ENCODE peak calls at places on chromosome 7, in eight cellular contexts. S, N, Q, D, T, R, Z and J are unnamed samples.
A peak's percentile ranks its signal among the peaks of the same experiment; 100 is the strongest.

GRCh38 chr7:130387628-130388403 is 7.5 kb downstream of the CPA1 start:
- DNase-seq in S (no peak), N (peak; percentile 99), Q (no peak), D (no peak), T (no peak), R (no peak), Z (no peak), J (no peak)

GRCh38 chr7:28093617-28094232 is 86.9 kb downstream of the JAZF1 start:
- DNase-seq in S (peak; percentile 57), N (no peak), Q (peak; percentile 85), D (no peak), T (peak; percentile 60), R (peak; percentile 28), Z (peak; percentile 93), J (peak; percentile 23)

GRCh38 chr7:51224811-51225581 is 91.6 kb downstream of the COBL start:
- DNase-seq in S (no peak), N (no peak), Q (peak; percentile 79), D (no peak), T (peak; percentile 23), R (peak; percentile 82), Z (no peak), J (no peak)

GRCh38 chr7:157299613-157300405 is 37.0 kb upstream of the DNAJB6 start:
- DNase-seq in S (no peak), N (no peak), Q (peak; percentile 94), D (no peak), T (no peak), R (no peak), Z (peak; percentile 87), J (no peak)

GRCh38 chr7:134954197-134955082 is 31.9 kb upstream of the AGBL3 start:
- DNase-seq in S (peak; percentile 51), N (no peak), Q (peak; percentile 46), D (no peak), T (no peak), R (peak; percentile 32), Z (no peak), J (no peak)

GRCh38 chr7:7858559-7858958 is 110.0 kb upstream of the GLCCI1 start:
- DNase-seq in S (peak; percentile 3), N (no peak), Q (no peak), D (no peak), T (no peak), R (no peak), Z (no peak), J (no peak)

GRCh38 chr7:22445140-22445722 is 54.8 kb downstream of the STEAP1B start:
- DNase-seq in S (peak; percentile 89), N (no peak), Q (peak; percentile 42), D (no peak), T (no peak), R (peak; percentile 83), Z (no peak), J (no peak)

GRCh38 chr7:74294191-74294998 is 5.2 kb downstream of the CLIP2 start:
- DNase-seq in S (no peak), N (no peak), Q (no peak), D (no peak), T (no peak), R (no peak), Z (no peak), J (no peak)

GRCh38 chr7:117630501-117630900 is 150.7 kb downstream of the CFTR start:
- DNase-seq in S (peak; percentile 51), N (no peak), Q (no peak), D (no peak), T (no peak), R (no peak), Z (no peak), J (no peak)

GRCh38 chr7:111168182-111168581 is 77.3 kb downstream of the LRRN3 start:
- DNase-seq in S (no peak), N (peak; percentile 17), Q (no peak), D (no peak), T (no peak), R (peak; percentile 86), Z (no peak), J (peak; percentile 48)

GRCh38 chr7:95330194-95331003 is 6.1 kb upstream of the PON1 start:
- DNase-seq in S (peak; percentile 41), N (no peak), Q (peak; percentile 47), D (no peak), T (no peak), R (no peak), Z (no peak), J (no peak)

GRCh38 chr7:1676550-1677071 is 6.5 kb downstream of the ELFN1 start:
- DNase-seq in S (no peak), N (no peak), Q (no peak), D (no peak), T (no peak), R (no peak), Z (no peak), J (no peak)

GRCh38 chr7:28272461-28272877 is 91.9 kb upstream of the JAZF1 start:
- DNase-seq in S (peak; percentile 9), N (peak; percentile 30), Q (peak; percentile 30), D (no peak), T (peak; percentile 43), R (peak; percentile 3), Z (peak; percentile 64), J (no peak)

GRCh38 chr7:13104128-13104527 is 416.7 kb downstream of the ARL4A start:
- DNase-seq in S (no peak), N (no peak), Q (no peak), D (no peak), T (no peak), R (no peak), Z (peak; percentile 34), J (no peak)

GRCh38 chr7:142516038-142516501 is 233.2 kb upstream of the PRSS1 start:
- DNase-seq in S (peak; percentile 67), N (peak; percentile 45), Q (peak; percentile 81), D (no peak), T (peak; percentile 20), R (peak; percentile 56), Z (peak; percentile 45), J (no peak)

GRCh38 chr7:137475966-137476365 is 132.4 kb upstream of the PTN start:
- DNase-seq in S (no peak), N (peak; percentile 69), Q (peak; percentile 48), D (no peak), T (no peak), R (no peak), Z (no peak), J (no peak)

GRCh38 chr7:125279956-125280355 is 350.3 kb upstream of the POT1 start:
- DNase-seq in S (no peak), N (no peak), Q (no peak), D (no peak), T (no peak), R (peak; percentile 8), Z (no peak), J (no peak)

GRCh38 chr7:105097619-105098018 is 83.6 kb downstream of the KMT2E start:
- DNase-seq in S (no peak), N (peak; percentile 77), Q (peak; percentile 58), D (no peak), T (no peak), R (no peak), Z (no peak), J (no peak)

GRCh38 chr7:32611700-32612099 is 116.4 kb downstream of the AVL9 start:
- DNase-seq in S (no peak), N (no peak), Q (no peak), D (no peak), T (no peak), R (no peak), Z (no peak), J (no peak)

GRCh38 chr7:131653418-131654248 is 97.2 kb upstream of the PODXL start:
- DNase-seq in S (no peak), N (no peak), Q (no peak), D (no peak), T (no peak), R (no peak), Z (no peak), J (no peak)

GRCh38 chr7:88344956-88345832 is 38.5 kb upstream of the STEAP4 start:
- DNase-seq in S (peak; percentile 35), N (no peak), Q (peak; percentile 12), D (no peak), T (peak; percentile 19), R (no peak), Z (peak; percentile 38), J (peak; percentile 69)

GRCh38 chr7:6015917-6016652 is 7.0 kb downstream of the AIMP2 start:
- DNase-seq in S (peak; percentile 41), N (peak; percentile 65), Q (peak; percentile 60), D (no peak), T (no peak), R (peak; percentile 28), Z (no peak), J (no peak)

GRCh38 chr7:39530996-39531395 is 35.2 kb upstream of the YAE1 start:
- DNase-seq in S (no peak), N (no peak), Q (no peak), D (no peak), T (no peak), R (no peak), Z (no peak), J (no peak)

GRCh38 chr7:5414876-5415275 is 8.8 kb downstream of the TNRC18 start:
- DNase-seq in S (no peak), N (no peak), Q (no peak), D (no peak), T (no peak), R (no peak), Z (no peak), J (no peak)

GRCh38 chr7:48414005-48414732 is 242.9 kb downstream of the ABCA13 start:
- DNase-seq in S (no peak), N (no peak), Q (no peak), D (no peak), T (no peak), R (no peak), Z (no peak), J (no peak)

GRCh38 chr7:139739863-139740597 is 37.8 kb downstream of the HIPK2 start:
- DNase-seq in S (no peak), N (no peak), Q (no peak), D (no peak), T (peak; percentile 90), R (peak; percentile 87), Z (no peak), J (no peak)

GRCh38 chr7:7793921-7794320 is 75.5 kb upstream of the RPA3 start:
- DNase-seq in S (no peak), N (no peak), Q (no peak), D (no peak), T (no peak), R (no peak), Z (no peak), J (no peak)

GRCh38 chr7:149773446-149774236 is at the start of gene ZNF467:
- DNase-seq in S (no peak), N (no peak), Q (peak; percentile 28), D (no peak), T (peak; percentile 29), R (peak; percentile 59), Z (peak; percentile 41), J (peak; percentile 29)

GRCh38 chr7:137626469-137627067 is 220.2 kb downstream of the DGKI start:
- DNase-seq in S (peak; percentile 64), N (peak; percentile 23), Q (peak; percentile 73), D (no peak), T (peak; percentile 14), R (no peak), Z (peak; percentile 40), J (no peak)

GRCh38 chr7:159084069-159084801 is 60.4 kb downstream of the VIPR2 start:
- DNase-seq in S (no peak), N (no peak), Q (no peak), D (no peak), T (no peak), R (no peak), Z (no peak), J (no peak)

GRCh38 chr7:50721160-50721559 is 61.5 kb downstream of the GRB10 start:
- DNase-seq in S (no peak), N (peak; percentile 58), Q (peak; percentile 71), D (no peak), T (no peak), R (no peak), Z (no peak), J (no peak)

GRCh38 chr7:102944241-102944640 is 31.4 kb downstream of the LRRC17 start:
- DNase-seq in S (no peak), N (peak; percentile 42), Q (no peak), D (no peak), T (no peak), R (no peak), Z (no peak), J (no peak)

GRCh38 chr7:13800694-13801448 is 188.6 kb downstream of the ETV1 start:
- DNase-seq in S (no peak), N (peak; percentile 93), Q (peak; percentile 41), D (no peak), T (no peak), R (no peak), Z (no peak), J (peak; percentile 82)

GRCh38 chr7:30212720-30213119 is 71.7 kb upstream of the ZNRF2 start:
- DNase-seq in S (no peak), N (no peak), Q (no peak), D (no peak), T (peak; percentile 10), R (no peak), Z (no peak), J (no peak)